ENCODE peak calls at places on chromosome 10, in six cellular contexts. D, V, O, I, X and R are unnamed samples.

GRCh38 chr10:58921366-58921947 is 255.0 kb upstream of the PHYHIPL start:
- DNase-seq in I (no peak), V (no peak), X (no peak), D (no peak), O (no peak), R (no peak)

GRCh38 chr10:79358811-79359210 is 11.5 kb downstream of the PPIF start:
- DNase-seq in O (no peak), V (no peak), D (no peak), I (peak), X (no peak), R (no peak)

GRCh38 chr10:122056431-122057094 is 67.6 kb downstream of the TACC2 start:
- DNase-seq in D (no peak), I (peak), O (no peak), X (peak), V (no peak), R (no peak)

GRCh38 chr10:44063686-44064085 is 321.2 kb downstream of the CXCL12 start:
- DNase-seq in D (no peak), V (no peak), O (no peak), X (no peak), I (no peak), R (no peak)

GRCh38 chr10:113957013-113957412 is 86.7 kb upstream of the ADRB1 start:
- DNase-seq in V (no peak), X (no peak), D (peak), I (peak), O (no peak), R (no peak)

GRCh38 chr10:51386248-51386885 is 312.1 kb downstream of the PRKG1 start:
- DNase-seq in V (no peak), I (no peak), X (no peak), D (peak), O (no peak), R (no peak)

GRCh38 chr10:23172846-23173548 is 19.1 kb upstream of the PTF1A start:
- DNase-seq in X (no peak), O (no peak), V (peak), D (no peak), I (no peak), R (no peak)

GRCh38 chr10:125700355-125700911 is 17.5 kb upstream of the TEX36 start:
- DNase-seq in O (no peak), X (no peak), D (peak), I (no peak), V (no peak), R (no peak)

GRCh38 chr10:99276848-99277486 is 41.3 kb upstream of the HPSE2 start:
- DNase-seq in O (no peak), D (peak), V (no peak), I (peak), X (peak), R (peak)

GRCh38 chr10:103627111-103627892 is 133.8 kb downstream of the NEURL1 start:
- DNase-seq in D (no peak), O (no peak), V (no peak), X (no peak), I (no peak), R (no peak)

GRCh38 chr10:11560076-11560709 is 51.3 kb downstream of the USP6NL start:
- DNase-seq in O (no peak), I (peak), X (no peak), V (no peak), D (peak), R (peak)

GRCh38 chr10:69439350-69439739 is 11.9 kb upstream of the TSPAN15 start:
- DNase-seq in D (no peak), X (no peak), O (no peak), I (no peak), V (no peak), R (no peak)

GRCh38 chr10:117551322-117552155 is 9.0 kb downstream of the EMX2 start:
- DNase-seq in D (no peak), X (no peak), I (no peak), O (no peak), V (no peak), R (no peak)

GRCh38 chr10:58993480-58994221 is 182.8 kb upstream of the PHYHIPL start:
- DNase-seq in O (no peak), V (no peak), X (no peak), I (no peak), D (no peak), R (no peak)

GRCh38 chr10:33326897-33327296 is 7.6 kb downstream of the NRP1 start:
- DNase-seq in D (no peak), X (no peak), V (no peak), I (no peak), O (no peak), R (no peak)

GRCh38 chr10:128096486-128097199 is 29.6 kb downstream of the MKI67 start:
- DNase-seq in X (no peak), I (no peak), V (no peak), O (no peak), D (no peak), R (no peak)

GRCh38 chr10:112819231-112819630 is 130.8 kb upstream of the TCF7L2 start:
- DNase-seq in D (no peak), O (no peak), V (no peak), I (no peak), X (no peak), R (no peak)

GRCh38 chr10:111137012-111137411 is 60.2 kb downstream of the ADRA2A start:
- DNase-seq in I (no peak), D (no peak), X (no peak), V (peak), O (no peak), R (no peak)

GRCh38 chr10:32680803-32681557 is 235.0 kb downstream of the CCDC7 start:
- DNase-seq in O (no peak), X (peak), V (no peak), I (no peak), D (no peak), R (no peak)

GRCh38 chr10:62062752-62063512 is 161.4 kb downstream of the ARID5B start:
- DNase-seq in O (no peak), X (no peak), D (no peak), I (no peak), V (no peak), R (no peak)

GRCh38 chr10:44958196-44958896 is 1.3 kb upstream of the RASSF4 start:
- DNase-seq in O (no peak), V (peak), D (peak), I (peak), X (no peak), R (no peak)

DNA sequence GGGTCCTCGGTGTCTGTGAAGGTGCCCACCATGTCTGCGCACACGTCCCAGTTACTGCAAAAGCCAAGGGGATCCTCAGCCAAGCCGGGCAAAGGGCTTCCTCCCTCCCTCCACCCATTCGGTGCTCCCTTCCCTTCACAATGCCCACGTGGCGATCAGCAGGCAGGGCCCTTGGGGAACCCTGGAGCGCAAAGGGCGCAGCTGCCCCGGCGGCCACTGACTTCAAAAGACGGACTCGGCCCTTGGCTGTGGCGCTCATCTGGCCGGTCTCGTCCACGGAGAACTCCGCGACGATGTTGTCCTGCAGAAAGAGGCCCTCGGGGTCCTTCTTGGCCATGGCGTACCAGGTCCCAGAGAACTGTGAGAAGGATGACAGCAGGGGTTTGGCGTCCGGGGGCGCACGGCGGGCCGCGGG is 582 bp downstream of the RBP4 start:
- DNase-seq in X (no peak), O (no peak), D (no peak), V (peak), I (peak), R (no peak)
- H2AFZ ChIP-seq in X (no peak), O (no peak), D (peak), V (no peak), I (peak), R (no peak)

GRCh38 chr10:1896153-1896552 is 158.8 kb upstream of the ADARB2 start:
- DNase-seq in V (no peak), D (no peak), I (no peak), X (no peak), O (no peak), R (no peak)
- H2AFZ ChIP-seq in V (no peak), D (no peak), I (no peak), X (no peak), O (peak), R (no peak)

GRCh38 chr10:93991596-93992284 is 2.0 kb upstream of the PLCE1 start:
- DNase-seq in O (no peak), X (peak), I (peak), V (peak), D (peak), R (no peak)
- H2AFZ ChIP-seq in O (no peak), X (peak), I (no peak), V (no peak), D (peak), R (no peak)

DNA sequence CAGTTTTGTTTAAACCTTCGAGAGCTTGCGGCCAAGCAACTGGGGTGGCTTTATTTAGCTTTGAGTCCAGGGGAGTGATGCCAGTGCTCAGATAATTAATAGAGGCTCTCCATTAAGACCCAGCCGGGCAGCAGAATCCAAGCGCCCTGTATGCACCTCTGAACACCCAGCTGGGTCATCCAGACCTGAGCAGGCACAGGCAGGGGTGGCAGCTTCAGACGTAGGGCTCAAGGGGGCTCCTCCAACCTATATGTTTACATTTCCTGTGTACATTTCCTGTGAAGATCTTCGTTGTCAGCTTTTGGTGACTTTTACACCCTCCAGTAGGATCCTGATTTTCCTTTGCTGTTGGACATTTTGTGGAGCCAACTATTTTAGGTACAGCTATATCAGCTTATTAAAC is 719.5 kb downstream of the LRMDA start:
- DNase-seq in D (no peak), X (no peak), V (no peak), O (no peak), I (no peak), R (no peak)
- H2AFZ ChIP-seq in D (no peak), X (no peak), V (no peak), O (no peak), I (peak), R (no peak)